ENCODE peak calls at places on chromosomes 13 and 19, in four cellular contexts. K is IMR-90, N is tibial nerve, S is esophagus muscularis mucosa. Q is an unnamed sample.

GRCh38 chr19:18205180-18205915 is 1.5 kb upstream of the RAB3A start:
- DNase-seq in K (peak), N (peak), S (peak), Q (peak)

GRCh38 chr19:10654610-10655456 is 687 bp downstream of the ILF3 start:
- DNase-seq in K (no peak), N (no peak), S (no peak), Q (peak)

GRCh38 chr19:38841787-38842438 is 7.9 kb downstream of the HNRNPL start:
- DNase-seq in K (no peak), N (no peak), S (no peak), Q (no peak)

GRCh38 chr19:19276386-19276785 is 3.3 kb upstream of the TM6SF2 start:
- DNase-seq in K (peak), N (no peak), S (no peak), Q (no peak)

GRCh38 chr13:107376393-107377085 is 808.6 kb upstream of the ARGLU1 start:
- DNase-seq in K (peak), N (no peak), S (no peak), Q (no peak)

GRCh38 chr13:111270765-111271164 is 49.7 kb upstream of the TEX29 start:
- DNase-seq in K (peak), N (no peak), S (peak), Q (no peak)

GRCh38 chr13:93865235-93865634 is 614.2 kb downstream of the DCT start:
- DNase-seq in K (no peak), N (no peak), S (no peak), Q (no peak)

GRCh38 chr13:42478531-42479156 is 95.3 kb upstream of the TNFSF11 start:
- DNase-seq in K (peak), N (no peak), S (no peak), Q (no peak)

GRCh38 chr19:46818812-46819211 is 30.4 kb upstream of the SLC1A5 start:
- DNase-seq in K (peak), N (no peak), S (no peak), Q (peak)

GRCh38 chr19:4619668-4620294 is 19.5 kb upstream of the TNFAIP8L1 start:
- DNase-seq in K (no peak), N (no peak), S (no peak), Q (no peak)

GRCh38 chr13:34040863-34041262 is 222.9 kb downstream of the RFC3 start:
- DNase-seq in K (no peak), N (no peak), S (no peak), Q (no peak)

GRCh38 chr19:9793051-9793591 is 24.6 kb upstream of the ZNF846 start:
- DNase-seq in K (peak), N (peak), S (peak), Q (peak)

GRCh38 chr13:70339738-70340137 is 231.5 kb upstream of the KLHL1 start:
- DNase-seq in K (no peak), N (no peak), S (no peak), Q (no peak)

GRCh38 chr19:1213391-1214286 is 8.1 kb downstream of the STK11 start:
- DNase-seq in K (peak), N (no peak), S (no peak), Q (peak)

GRCh38 chr19:12794196-12794921 is 3.1 kb downstream of the JUNB start:
- DNase-seq in K (peak), N (no peak), S (no peak), Q (no peak)
- TF ChIP-seq POLR2A in K (peak), N (no peak), S (no peak), Q (no peak)

GRCh38 chr19:57558525-57558924 is 1.1 kb downstream of the ZNF550 start:
- DNase-seq in K (peak), N (no peak), S (no peak), Q (peak)

GRCh38 chr19:57560049-57560491 is 407 bp upstream of the ZNF550 start:
- DNase-seq in K (peak), N (no peak), S (no peak), Q (no peak)

GRCh38 chr19:57559008-57559403 is 657 bp downstream of the ZNF550 start:
- DNase-seq in K (no peak), N (no peak), S (no peak), Q (peak)

GRCh38 chr19:57563547-57563946 is 3.9 kb upstream of the ZNF550 start:
- DNase-seq in K (no peak), N (no peak), S (no peak), Q (no peak)

DNA sequence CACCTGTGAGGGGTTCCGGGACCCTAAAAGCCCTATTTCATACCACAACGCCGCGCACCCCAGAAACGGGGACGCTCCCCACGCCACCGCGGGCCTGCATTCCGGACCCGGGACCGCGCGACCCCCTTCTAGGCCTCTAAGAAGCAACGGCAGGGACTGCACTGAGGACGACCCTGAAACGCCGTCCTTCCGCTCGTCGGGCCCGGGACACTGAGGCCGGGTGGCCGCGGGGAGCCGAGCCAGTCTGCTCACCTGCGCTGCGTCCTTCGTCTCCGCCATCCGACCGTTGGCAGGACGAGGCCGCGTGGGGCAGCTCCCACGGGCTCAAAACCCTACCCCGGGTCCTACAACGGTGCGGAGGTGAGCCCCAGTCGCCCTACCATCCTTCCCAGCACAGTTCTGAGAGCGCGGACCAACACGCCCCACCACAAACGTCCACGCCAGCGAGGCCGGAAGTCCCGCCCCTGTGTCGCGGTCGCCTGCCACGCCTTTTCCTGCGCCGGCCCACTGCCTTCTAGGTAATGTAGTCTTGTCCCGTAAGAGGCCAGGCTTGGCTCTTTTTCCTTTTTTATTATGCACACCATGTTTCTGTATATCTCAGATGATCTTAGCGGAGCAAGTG is at the start of gene ZNF550:
- DNase-seq in K (peak), N (peak), S (peak), Q (peak)
- TF ChIP-seq POLR2A in K (peak), N (no peak), S (peak), Q (peak)

GRCh38 chr19:56106993-56107392 is 14.1 kb downstream of the ZNF787 start:
- DNase-seq in K (no peak), N (no peak), S (no peak), Q (no peak)
- TF ChIP-seq POLR2A in K (no peak), N (no peak), S (no peak), Q (no peak)

GRCh38 chr13:36456577-36456976 is 24.3 kb downstream of the CCNA1 start:
- DNase-seq in K (no peak), N (no peak), S (no peak), Q (no peak)

GRCh38 chr13:36461472-36461871 is 29.2 kb downstream of the CCNA1 start:
- DNase-seq in K (no peak), N (no peak), S (no peak), Q (no peak)
- TF ChIP-seq POLR2A in K (no peak), N (no peak), S (no peak), Q (no peak)

GRCh38 chr19:35115538-35115951 is at the start of gene FXYD3:
- DNase-seq in K (no peak), N (no peak), S (no peak), Q (no peak)
- TF ChIP-seq POLR2A in K (no peak), N (no peak), S (no peak), Q (no peak)